ENCODE peak calls at places on chromosomes 1 and 21, in eight cellular contexts. T is IMR-90, N is H54, A is sigmoid colon, O is GM12891, R is prostate gland, J is HepG2, Q is HCT116. D is an unnamed sample.

GRCh38 chr1:83717785-83718184 is 281.1 kb downstream of the TTLL7 start:
- DNase-seq in R (no peak), T (no peak), A (no peak), O (no peak), J (no peak), N (no peak), Q (no peak), D (no peak)

GRCh38 chr1:172515927-172516326 is 17.0 kb upstream of the SUCO start:
- DNase-seq in Q (no peak), R (no peak), O (no peak), N (no peak), J (no peak), T (no peak), A (no peak), D (no peak)

GRCh38 chr21:32585970-32586369 is 647 bp upstream of the TCP10L start:
- DNase-seq in J (no peak), O (no peak), A (no peak), Q (no peak), N (no peak), T (no peak), R (no peak), D (no peak)

GRCh38 chr1:225882699-225883615 is 777 bp upstream of the TMEM63A start:
- DNase-seq in N (peak), A (peak), R (peak), O (peak), J (peak), Q (no peak), T (peak), D (peak)

GRCh38 chr1:228282329-228283042 is 74.6 kb downstream of the OBSCN start:
- DNase-seq in R (no peak), A (peak), Q (no peak), T (peak), O (no peak), N (peak), J (no peak), D (no peak)

GRCh38 chr1:91732991-91733390 is 153.0 kb downstream of the TGFBR3 start:
- DNase-seq in A (no peak), R (no peak), T (no peak), Q (no peak), N (no peak), O (no peak), J (no peak), D (no peak)

GRCh38 chr1:31581821-31582810 is 5.8 kb downstream of the TINAGL1 start:
- DNase-seq in N (no peak), R (no peak), O (no peak), A (no peak), T (no peak), J (no peak), Q (no peak), D (no peak)

GRCh38 chr1:9009438-9010366 is 16.5 kb downstream of the SLC2A7 start:
- DNase-seq in O (peak), T (peak), A (no peak), R (no peak), N (peak), Q (no peak), J (no peak), D (no peak)

GRCh38 chr1:38038836-38039235 is 7.8 kb downstream of the POU3F1 start:
- DNase-seq in J (no peak), R (no peak), Q (no peak), A (no peak), N (peak), O (no peak), T (peak), D (no peak)

GRCh38 chr1:5936621-5937372 is 55.4 kb downstream of the NPHP4 start:
- DNase-seq in T (no peak), Q (no peak), J (no peak), A (no peak), O (no peak), R (no peak), N (no peak), D (no peak)

GRCh38 chr1:7266561-7266960 is 481.3 kb downstream of the CAMTA1 start:
- DNase-seq in T (no peak), A (no peak), J (no peak), Q (no peak), O (no peak), N (no peak), R (no peak), D (no peak)

GRCh38 chr1:167158813-167159275 is 61.8 kb upstream of the POU2F1 start:
- DNase-seq in O (no peak), R (no peak), J (no peak), Q (no peak), A (no peak), N (no peak), T (no peak), D (no peak)

GRCh38 chr1:159228554-159228953 is 23.9 kb downstream of the ACKR1 start:
- DNase-seq in Q (no peak), T (no peak), N (no peak), A (no peak), J (no peak), R (no peak), O (no peak), D (no peak)

GRCh38 chr1:47232187-47232874 is at the start of gene TAL1:
- DNase-seq in Q (no peak), T (no peak), O (no peak), N (no peak), A (no peak), R (no peak), J (no peak), D (no peak)

GRCh38 chr1:158146739-158147138 is 34.0 kb upstream of the CD1D start:
- DNase-seq in T (no peak), A (no peak), Q (no peak), J (no peak), O (no peak), N (no peak), R (no peak), D (no peak)

GRCh38 chr1:26132825-26133167 is 21.2 kb downstream of the PDIK1L start:
- DNase-seq in R (no peak), A (no peak), O (no peak), Q (no peak), J (no peak), N (no peak), T (no peak), D (no peak)

GRCh38 chr1:229623225-229623624 is 2.7 kb downstream of the TAF5L start:
- DNase-seq in J (no peak), R (no peak), O (no peak), A (no peak), Q (no peak), N (no peak), T (no peak), D (no peak)

GRCh38 chr1:47424336-47424982 is 8.4 kb downstream of the FOXE3 start:
- DNase-seq in R (peak), Q (peak), A (no peak), O (no peak), T (peak), N (peak), J (peak), D (no peak)

GRCh38 chr1:36511804-36512798 is 29.4 kb upstream of the CSF3R start:
- DNase-seq in O (no peak), T (no peak), A (peak), Q (no peak), J (no peak), R (no peak), N (peak), D (no peak)

GRCh38 chr1:240092301-240093119 is 827 bp downstream of the FMN2 start:
- DNase-seq in N (no peak), O (peak), J (no peak), T (peak), Q (no peak), A (peak), R (no peak), D (peak)

GRCh38 chr1:154155282-154155681 is 409 bp upstream of the NUP210L start:
- DNase-seq in Q (no peak), J (no peak), R (peak), A (peak), O (no peak), T (peak), N (no peak), D (no peak)

GRCh38 chr1:110639724-110640386 is 33.7 kb upstream of the KCNA2 start:
- DNase-seq in O (no peak), Q (no peak), T (peak), A (no peak), N (no peak), R (no peak), J (no peak), D (no peak)

GRCh38 chr1:231201375-231202124 is 39.5 kb upstream of the GNPAT start:
- DNase-seq in Q (no peak), T (no peak), R (no peak), N (no peak), A (no peak), J (no peak), O (no peak), D (no peak)

GRCh38 chr21:31731112-31731801 is 661 bp downstream of the SCAF4 start:
- DNase-seq in N (no peak), J (peak), R (peak), A (peak), O (peak), T (no peak), Q (no peak), D (peak)

GRCh38 chr1:110053557-110054428 is 16.7 kb downstream of the ALX3 start:
- DNase-seq in A (peak), T (peak), Q (no peak), J (peak), O (peak), R (peak), N (no peak), D (peak)

GRCh38 chr1:222283147-222283768 is 264.6 kb downstream of the HHIPL2 start:
- DNase-seq in R (no peak), J (no peak), N (peak), T (peak), A (no peak), O (no peak), Q (no peak), D (no peak)

GRCh38 chr1:164557270-164557669 is 1.7 kb upstream of the PBX1 start:
- DNase-seq in R (no peak), O (no peak), Q (no peak), A (no peak), N (no peak), T (no peak), J (no peak), D (peak)

GRCh38 chr1:164559342-164560070 is 522 bp downstream of the PBX1 start:
- DNase-seq in N (no peak), T (no peak), O (no peak), Q (no peak), J (peak), A (peak), R (no peak), D (peak)

GRCh38 chr1:164560076-164560475 is 1.1 kb downstream of the PBX1 start:
- DNase-seq in A (no peak), N (no peak), O (no peak), Q (no peak), R (no peak), J (no peak), T (no peak), D (no peak)

GRCh38 chr1:164560504-164560903 is 1.5 kb downstream of the PBX1 start:
- DNase-seq in A (no peak), J (no peak), N (no peak), R (no peak), O (no peak), T (no peak), Q (no peak), D (no peak)

DNA sequence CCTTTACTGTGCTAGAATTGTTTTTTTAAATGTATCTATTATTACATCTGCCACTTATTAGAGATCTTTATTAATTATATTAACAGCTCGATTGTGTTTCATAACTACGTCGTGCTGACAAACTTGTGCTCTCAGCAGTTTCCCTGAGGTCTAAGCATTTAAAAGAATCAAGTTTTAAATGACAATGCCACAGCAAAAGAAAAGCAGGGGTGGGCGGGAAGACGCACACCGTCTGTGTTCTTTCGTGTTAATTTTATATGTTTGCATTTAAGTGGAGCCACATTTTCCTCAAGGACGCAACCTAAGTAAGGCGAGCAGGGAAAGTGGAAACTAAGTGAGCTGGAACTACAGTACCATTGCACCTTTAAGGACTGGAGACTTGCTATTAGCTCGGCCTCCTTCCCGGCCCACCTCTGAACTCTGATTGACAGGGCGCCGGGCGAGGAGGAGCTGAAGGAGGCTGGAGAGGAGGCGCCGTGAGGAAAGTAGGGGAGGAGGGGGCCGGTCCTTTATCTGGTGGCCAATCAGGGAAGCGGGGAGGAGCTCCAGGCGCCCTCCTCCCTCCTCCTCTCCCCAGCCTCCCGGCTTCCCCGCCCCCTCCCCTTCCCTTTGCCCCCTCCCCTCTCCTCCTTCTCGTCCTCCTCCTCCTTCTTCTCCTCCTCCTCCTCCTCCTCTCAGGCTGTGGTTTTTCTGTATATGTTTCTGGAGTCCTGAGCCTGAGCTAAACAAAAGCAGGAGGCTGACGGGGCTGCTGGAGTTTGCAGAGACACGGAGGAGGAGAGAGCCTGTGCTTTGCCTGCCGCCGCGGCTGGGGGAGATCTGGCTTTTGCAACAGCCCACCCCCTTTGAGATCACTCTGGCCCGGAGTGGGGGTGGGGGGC is at the start of gene PBX1:
- DNase-seq in O (peak), Q (peak), T (peak), N (peak), J (peak), R (peak), A (peak), D (peak)
- TF ChIP-seq POLR2A in O (no peak), Q (peak), T (peak), N (peak), J (no peak), R (peak), A (peak), D (peak)

DNA sequence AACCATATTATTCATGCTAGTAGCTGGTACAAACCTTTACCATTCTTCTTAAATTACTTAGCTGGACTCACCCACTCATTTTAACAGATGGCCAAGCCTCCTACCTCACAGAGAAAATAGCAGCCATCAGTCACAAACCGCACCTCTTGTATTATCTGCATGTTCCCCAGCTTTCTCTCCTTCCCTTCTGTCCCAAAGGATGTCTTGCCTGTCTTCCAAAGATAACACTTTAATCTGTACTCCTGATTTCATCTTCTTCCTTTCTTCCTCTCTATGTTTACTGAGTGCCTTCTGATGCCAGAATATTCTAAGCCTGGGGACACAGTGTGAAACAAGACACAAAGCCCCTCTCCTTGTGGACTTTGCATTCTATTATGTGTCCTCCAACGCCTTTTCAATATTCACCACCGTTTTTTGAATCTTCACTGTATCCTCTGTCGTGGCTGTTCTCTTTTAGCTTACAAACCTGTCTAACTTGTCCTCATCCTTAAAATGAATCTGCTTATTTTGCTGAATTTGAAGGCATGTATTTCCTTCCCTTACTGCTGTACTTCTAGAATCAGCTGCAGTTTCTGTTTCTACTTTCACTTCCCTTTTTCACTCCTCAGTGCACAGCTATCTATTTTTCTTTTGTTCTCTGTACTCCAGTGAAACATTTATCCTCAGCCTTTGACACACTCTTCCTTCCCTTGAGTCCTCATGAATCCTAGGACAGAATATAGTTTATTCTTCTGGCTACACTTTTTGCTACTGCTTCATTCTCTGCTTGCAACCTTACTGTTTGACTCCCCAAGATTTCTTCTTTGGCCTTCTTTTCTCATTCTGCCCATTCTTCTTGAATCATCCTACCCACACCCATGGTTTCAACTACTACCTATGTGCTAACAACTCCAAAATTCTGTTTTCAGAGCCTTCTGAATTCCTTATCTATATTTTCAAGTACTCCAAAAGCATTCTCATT is 216.9 kb upstream of the SAMSN1 start:
- DNase-seq in Q (no peak), O (peak), A (no peak), J (no peak), N (no peak), R (no peak), T (no peak), D (no peak)
- TF ChIP-seq POLR2A in Q (no peak), O (peak), A (no peak), J (no peak), N (no peak), R (no peak), T (no peak), D (no peak)

DNA sequence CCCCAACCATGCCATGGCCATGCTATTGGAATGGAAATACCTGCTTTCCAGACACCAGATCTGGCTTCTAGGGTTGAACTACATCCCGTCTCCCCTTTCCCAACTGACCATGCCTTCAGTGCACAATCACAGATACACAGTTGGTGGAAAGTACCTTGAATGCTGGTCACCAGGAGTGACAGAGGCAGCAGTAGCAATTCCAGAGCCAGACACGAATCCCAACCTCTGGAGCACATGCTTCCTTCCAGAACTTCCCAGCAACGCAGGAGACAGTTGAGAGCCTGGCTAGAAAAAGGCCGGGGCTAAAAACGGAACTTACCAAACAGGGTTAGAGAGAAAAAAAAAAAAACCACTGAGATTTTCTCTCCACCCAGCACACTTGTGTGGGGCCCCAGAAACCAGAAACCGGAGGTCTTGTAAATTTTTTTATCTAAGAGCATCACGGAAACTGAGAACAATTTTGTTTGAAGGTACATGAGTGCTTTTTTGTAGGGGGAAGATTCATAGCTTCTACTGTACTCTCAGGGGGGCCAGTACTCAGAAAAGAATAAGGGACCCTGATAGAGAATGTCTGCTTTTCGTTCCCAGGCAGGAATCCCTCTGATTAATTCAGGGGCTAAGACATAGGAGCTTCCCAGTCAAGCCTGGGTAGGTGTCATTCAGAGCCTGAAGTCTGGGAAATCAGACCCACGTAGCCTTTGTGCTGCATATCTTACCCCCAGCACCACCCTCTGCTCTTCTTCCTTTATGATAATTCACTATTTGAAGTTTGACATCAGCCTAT is at the start of gene CD48:
- DNase-seq in A (no peak), T (no peak), N (no peak), R (no peak), Q (no peak), J (no peak), O (no peak), D (no peak)
- TF ChIP-seq POLR2A in A (no peak), T (no peak), N (no peak), R (no peak), Q (no peak), J (no peak), O (peak), D (no peak)

DNA sequence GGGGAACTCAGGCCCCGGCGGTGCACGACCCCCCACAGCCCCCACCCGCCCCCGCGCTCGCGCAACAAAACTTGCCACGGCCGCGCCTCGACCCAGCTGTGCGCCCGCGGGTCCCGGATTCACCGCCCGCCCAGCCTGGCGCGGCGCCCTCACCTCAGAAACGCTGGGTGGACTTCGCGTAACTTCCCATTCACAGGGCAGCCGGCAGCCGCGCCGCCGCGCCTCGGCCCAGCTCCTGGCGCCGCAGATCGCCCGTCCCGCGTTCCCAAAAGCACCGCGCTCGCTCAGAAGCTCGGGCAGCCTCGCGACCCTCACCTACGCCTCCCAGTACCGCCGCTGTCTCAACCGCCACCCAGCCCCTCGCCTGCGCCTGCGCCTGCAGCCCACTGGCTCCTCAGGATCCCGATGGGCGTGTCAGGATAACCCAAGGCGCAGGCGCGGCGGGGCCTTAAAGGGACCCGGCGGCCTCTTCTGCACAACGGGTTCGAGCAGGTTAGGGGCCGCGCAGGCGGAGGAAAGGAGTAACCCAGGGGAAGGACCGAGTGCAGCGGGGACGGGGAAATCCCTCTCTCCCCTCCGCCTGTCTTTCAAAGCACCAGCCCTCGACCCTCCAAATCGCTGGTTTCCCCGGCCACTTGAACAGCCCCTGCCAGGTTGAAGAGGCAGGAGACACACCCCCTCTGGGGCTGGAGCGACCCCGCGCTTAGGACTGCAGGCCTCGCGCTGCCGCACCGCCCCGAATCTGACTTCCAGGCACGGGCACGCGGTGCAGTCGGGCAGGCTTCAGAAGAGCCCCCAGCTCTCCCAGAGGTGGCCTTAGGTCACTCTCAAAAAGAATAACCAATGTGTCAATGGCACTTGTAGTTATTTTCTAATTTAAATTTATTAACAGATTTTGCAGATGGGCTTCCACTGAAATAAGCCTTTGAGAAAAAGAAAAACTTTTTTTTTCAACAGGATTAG is at the start of gene NBPF1:
- DNase-seq in A (peak), O (peak), T (peak), Q (peak), N (peak), R (peak), J (peak), D (peak)
- TF ChIP-seq POLR2A in A (peak), O (no peak), T (peak), Q (peak), N (peak), R (peak), J (peak), D (peak)

D was measured in body of pancreas.